ENCODE peak calls at places on chromosomes 12 and 14, in six cellular contexts. Q is Caco-2, G is tibial artery, Y is body of pancreas, H is adrenal gland, K is transverse colon. Z is an unnamed sample.

GRCh38 chr12:47648056-47648579 is 57.7 kb downstream of the RPAP3 start:
- DNase-seq in G (no peak), Y (no peak), K (no peak), H (no peak), Q (no peak), Z (no peak)

GRCh38 chr12:25017336-25017735 is 68.4 kb upstream of the BCAT1 start:
- DNase-seq in H (no peak), G (no peak), Q (no peak), K (no peak), Y (no peak), Z (no peak)

GRCh38 chr14:49306152-49306751 is 279.9 kb downstream of the RPS29 start:
- DNase-seq in Q (no peak), Y (no peak), G (no peak), K (no peak), H (no peak), Z (no peak)

GRCh38 chr14:68295316-68295816 is 475.8 kb downstream of the RAD51B start:
- DNase-seq in Q (peak; percentile 80), Y (peak; percentile 84), K (peak; percentile 31), G (no peak), H (peak; percentile 72), Z (peak; percentile 58)

GRCh38 chr12:26691234-26691970 is 141.6 kb downstream of the ITPR2 start:
- DNase-seq in Y (no peak), K (no peak), H (peak; percentile 64), Q (no peak), G (no peak), Z (no peak)

GRCh38 chr14:53010193-53010592 is 59.3 kb upstream of the FERMT2 start:
- DNase-seq in H (no peak), K (no peak), Q (no peak), G (no peak), Y (no peak), Z (no peak)

GRCh38 chr14:105330491-105330895 is 15.9 kb downstream of the PACS2 start:
- DNase-seq in G (peak; percentile 45), Q (no peak), K (no peak), Y (no peak), H (no peak), Z (no peak)

GRCh38 chr14:73472182-73473114 is 14.1 kb upstream of the NUMB start:
- DNase-seq in H (no peak), Q (no peak), K (no peak), Y (no peak), G (no peak), Z (no peak)

GRCh38 chr12:69897744-69898143 is 72.7 kb downstream of the MYRFL start:
- DNase-seq in K (no peak), Y (peak; percentile 20), Q (no peak), G (no peak), H (no peak), Z (peak; percentile 27)

GRCh38 chr12:16564675-16565074 is 41.3 kb downstream of the LMO3 start:
- DNase-seq in Q (no peak), H (no peak), Y (no peak), G (no peak), K (no peak), Z (no peak)

GRCh38 chr12:77247542-77247941 is 182.2 kb upstream of the E2F7 start:
- DNase-seq in K (no peak), Q (no peak), G (no peak), Y (no peak), H (no peak), Z (no peak)

GRCh38 chr14:68551045-68551683 is 241.7 kb downstream of the ZFP36L1 start:
- DNase-seq in Y (no peak), G (no peak), Q (no peak), H (no peak), K (no peak), Z (no peak)

GRCh38 chr12:39341179-39341578 is 101.7 kb downstream of the KIF21A start:
- DNase-seq in H (no peak), Q (no peak), Y (no peak), G (no peak), K (no peak), Z (no peak)

GRCh38 chr14:87901196-87901595 is 91.8 kb downstream of the GALC start:
- DNase-seq in Y (no peak), K (no peak), G (no peak), Q (no peak), H (peak; percentile 13), Z (no peak)

GRCh38 chr12:93368766-93369165 is 9.0 kb upstream of the NUDT4 start:
- DNase-seq in G (no peak), Q (no peak), Y (no peak), H (no peak), K (no peak), Z (no peak)

GRCh38 chr12:88172844-88173407 is 30.8 kb downstream of the TMTC3 start:
- DNase-seq in Q (no peak), Y (no peak), G (no peak), K (no peak), H (no peak), Z (no peak)

GRCh38 chr14:104281768-104282301 is 143.4 kb downstream of the KIF26A start:
- DNase-seq in Q (no peak), K (peak; percentile 51), H (peak; percentile 4), Y (peak; percentile 3), G (no peak), Z (peak; percentile 5)

GRCh38 chr14:104550849-104551728 is 28.5 kb upstream of the C14orf180 start:
- DNase-seq in H (no peak), G (no peak), Q (peak; percentile 23), Y (peak; percentile 12), K (no peak), Z (no peak)

GRCh38 chr12:111773801-111774551 is 7.2 kb downstream of the ALDH2 start:
- DNase-seq in H (peak; percentile 40), Q (peak; percentile 79), G (peak; percentile 89), Y (peak; percentile 69), K (peak; percentile 85), Z (peak; percentile 85)

DNA sequence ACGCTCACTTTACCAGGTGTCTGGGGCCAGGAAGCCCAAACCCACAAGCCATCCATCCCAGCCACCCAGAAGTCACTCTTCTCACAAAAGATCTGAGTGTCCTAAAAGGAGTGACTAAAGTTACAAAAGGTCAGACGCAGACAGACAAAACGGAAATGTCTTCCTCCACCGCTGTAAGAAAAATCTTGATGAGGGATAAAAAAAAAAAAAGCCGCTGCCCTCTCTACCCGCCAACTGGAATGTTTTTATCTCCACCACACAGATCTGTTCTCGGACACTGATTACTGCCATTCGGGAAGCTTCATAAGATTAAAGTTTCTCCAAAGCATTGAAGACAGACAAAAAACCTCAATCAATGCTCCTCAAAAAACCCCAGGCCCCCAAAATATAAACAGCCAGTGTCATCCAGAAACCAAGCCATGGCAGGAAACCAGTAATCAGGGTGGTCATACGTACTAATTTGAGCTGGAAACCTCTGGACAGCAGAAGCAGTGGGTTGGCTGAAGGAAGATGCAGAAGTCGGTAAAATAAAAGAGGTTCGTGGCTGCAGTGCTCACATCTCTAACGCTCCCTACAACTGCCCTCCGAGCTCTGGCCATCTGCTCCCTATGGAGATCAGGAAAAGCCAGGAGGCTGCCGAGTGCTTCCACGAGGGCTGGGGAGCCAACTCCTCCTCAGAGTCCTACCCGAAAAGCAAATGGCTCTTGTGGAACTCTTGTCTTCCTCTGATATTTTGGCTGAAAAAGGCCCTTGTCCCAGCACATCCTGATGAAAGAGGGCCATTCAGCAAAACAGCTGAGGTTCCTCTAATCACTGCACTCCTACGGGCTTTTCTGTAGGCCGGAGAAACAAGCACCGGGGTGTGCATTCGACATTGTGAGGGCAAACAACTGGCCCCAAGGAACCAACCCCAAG is 30.3 kb downstream of the SSH1 start:
- DNase-seq in H (no peak), K (no peak), Q (no peak), Y (no peak), G (no peak), Z (no peak)
- H3K4me1 ChIP-seq in H (peaks cover 68% of the 10 kb centered on the region), K (peaks cover 34% of the 10 kb centered on the region), Q (peaks cover 22% of the 10 kb centered on the region), Y (peaks cover 18% of the 10 kb centered on the region), G (peaks cover 94% of the 10 kb centered on the region), Z (peaks cover 78% of the 10 kb centered on the region)

GRCh38 chr14:101231828-101232227 is 328.3 kb upstream of the RTL1 start:
- DNase-seq in K (no peak), Q (peak; percentile 7), G (no peak), H (no peak), Y (no peak), Z (peak; percentile 20)

GRCh38 chr14:101229666-101230065 is 326.1 kb upstream of the RTL1 start:
- DNase-seq in Q (no peak), G (no peak), H (no peak), Y (no peak), K (no peak), Z (no peak)

GRCh38 chr14:101228949-101229541 is 325.5 kb upstream of the RTL1 start:
- DNase-seq in K (no peak), Y (no peak), G (no peak), Q (peak; percentile 9), H (no peak), Z (no peak)

GRCh38 chr14:101230851-101231550 is 327.5 kb upstream of the RTL1 start:
- DNase-seq in G (no peak), K (no peak), Y (no peak), H (no peak), Q (no peak), Z (no peak)

DNA sequence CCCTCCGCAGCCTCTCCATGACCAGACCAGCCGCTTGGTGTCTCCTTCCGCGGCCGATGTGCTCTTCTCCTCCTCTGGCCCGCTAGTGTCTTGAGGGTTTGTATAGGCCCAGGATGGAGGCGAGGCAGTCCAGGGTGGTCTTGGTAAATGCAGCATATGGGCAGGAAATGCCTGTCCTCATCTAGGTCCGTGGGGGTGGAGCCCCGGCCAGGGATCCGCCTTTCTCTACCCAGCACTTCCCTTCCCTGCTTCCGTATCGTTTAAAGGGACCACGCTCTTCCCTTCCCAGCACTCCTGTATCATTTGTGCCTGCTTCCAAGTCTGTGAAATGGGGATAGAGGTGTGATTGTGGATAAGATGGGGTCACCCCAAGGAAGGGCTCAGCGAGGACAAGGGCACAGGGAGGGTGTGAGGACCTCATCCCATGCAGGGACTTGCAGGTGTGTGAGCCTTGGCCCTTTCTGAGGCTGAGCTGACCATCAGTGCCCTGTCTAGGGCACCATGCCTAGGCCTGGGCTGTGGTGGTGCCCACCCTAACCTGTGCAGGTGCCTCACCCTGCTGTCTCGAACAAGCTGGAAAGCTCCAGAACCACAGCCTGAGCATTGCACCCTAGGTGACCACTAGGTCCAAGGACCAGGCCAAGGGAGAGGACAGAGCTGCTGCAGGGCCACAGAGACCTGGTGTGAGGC is 326.8 kb upstream of the RTL1 start:
- DNase-seq in Q (peak; percentile 21), Y (no peak), K (no peak), G (no peak), H (no peak), Z (peak; percentile 27)
- H3K4me3 ChIP-seq in Q (no peak overlapping the region), Y (no peak overlapping the region), K (peak overlapping the region; percentile 24), G (no peak overlapping the region), H (no peak overlapping the region), Z (no peak overlapping the region)

GRCh38 chr12:46451276-46452021 is 78.9 kb upstream of the SLC38A2 start:
- DNase-seq in G (no peak), H (no peak), Q (no peak), K (no peak), Y (no peak), Z (no peak)
- H3K9me3 ChIP-seq in G (no peaks in the 10 kb centered on the region), H (no peaks in the 10 kb centered on the region), Q (no peaks in the 10 kb centered on the region), K (no peaks in the 10 kb centered on the region), Y (no peaks in the 10 kb centered on the region), Z (no peaks in the 10 kb centered on the region)

DNA sequence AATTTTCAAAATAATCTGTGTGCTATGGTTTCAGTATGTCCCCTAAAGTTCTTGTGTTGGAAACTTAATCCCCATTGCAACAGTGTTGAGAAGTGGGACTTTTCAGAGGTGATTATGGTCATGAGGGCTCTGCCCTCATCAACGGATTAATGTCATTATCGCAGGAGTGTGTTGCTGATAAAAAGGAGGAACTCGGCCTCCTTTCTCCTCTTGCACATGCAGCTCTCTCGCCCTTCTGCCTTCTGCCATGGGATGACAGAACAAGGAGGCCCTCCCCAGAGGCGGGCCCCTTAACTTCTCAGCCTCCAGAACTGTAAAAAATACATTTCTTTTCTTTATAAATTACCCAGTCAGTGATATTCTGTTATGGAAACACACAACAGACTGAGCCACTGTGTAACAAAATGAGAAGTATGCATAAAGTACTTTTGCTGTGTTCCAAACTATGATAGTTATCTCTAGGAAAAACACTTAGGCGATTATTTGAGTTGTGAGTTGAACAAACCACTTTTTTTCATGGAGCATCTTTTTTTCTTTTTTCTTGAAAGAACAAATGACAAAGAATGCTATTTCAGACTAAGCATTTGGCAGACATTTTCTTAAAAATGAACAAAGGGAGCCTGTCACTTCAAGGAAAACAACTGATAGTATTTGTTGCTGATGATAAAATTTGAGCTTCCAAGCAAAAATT is 134.8 kb upstream of the FUT8 start:
- DNase-seq in H (no peak), Y (no peak), K (no peak), G (no peak), Q (no peak), Z (no peak)
- H3K4me1 ChIP-seq in H (no peaks in the 10 kb centered on the region), Y (no peaks in the 10 kb centered on the region), K (peaks cover 10% of the 10 kb centered on the region), G (peaks cover under 1% of the 10 kb centered on the region), Q (peaks cover 33% of the 10 kb centered on the region), Z (no peaks in the 10 kb centered on the region)

Z was measured in psoas muscle.